ENCODE peak calls at places on chromosome 15, in nine cellular contexts. I, E, N, P, G, O, J, T and V are unnamed samples.

GRCh38 chr15:89416339-89417183 is 79.8 kb downstream of the RHCG start:
- DNase-seq in E (peak; percentile 77), T (peak; percentile 60), I (no peak), J (peak; percentile 87), G (peak; percentile 27), P (peak; percentile 46), O (peak; percentile 90), N (peak; percentile 96), V (peak; percentile 95)

GRCh38 chr15:74651251-74651741 is 35.7 kb downstream of the CLK3 start:
- DNase-seq in G (peak; percentile 65), T (no peak), O (no peak), I (no peak), J (no peak), P (no peak), E (no peak), N (no peak), V (peak; percentile 50)

GRCh38 chr15:90402230-90402629 is 14.2 kb downstream of the IQGAP1 start:
- DNase-seq in T (peak; percentile 57), N (no peak), J (no peak), I (no peak), E (peak; percentile 92), O (no peak), G (peak; percentile 91), P (peak; percentile 56), V (peak; percentile 21)

GRCh38 chr15:32873292-32874114 is 155.7 kb downstream of the GREM1 start:
- DNase-seq in I (no peak), T (no peak), P (no peak), O (no peak), J (no peak), G (peak; percentile 47), E (peak; percentile 62), N (no peak), V (peak; percentile 6)

GRCh38 chr15:56428821-56429458 is 36.0 kb downstream of the MNS1 start:
- DNase-seq in E (peak; percentile 53), P (no peak), J (peak; percentile 68), T (no peak), N (peak; percentile 21), I (peak; percentile 7), G (peak; percentile 24), O (peak; percentile 11), V (peak; percentile 71)

GRCh38 chr15:83935774-83936173 is 281.9 kb downstream of the ADAMTSL3 start:
- DNase-seq in I (no peak), J (no peak), O (no peak), T (no peak), P (no peak), N (no peak), E (no peak), G (no peak), V (no peak)

GRCh38 chr15:55221090-55222011 is 24.6 kb upstream of the RSL24D1 start:
- DNase-seq in O (no peak), P (no peak), I (peak; percentile 52), J (peak; percentile 51), N (no peak), T (peak; percentile 33), E (peak; percentile 48), G (peak; percentile 95), V (peak; percentile 73)

GRCh38 chr15:38035701-38036100 is 101.3 kb downstream of the TMCO5A start:
- DNase-seq in P (no peak), T (no peak), N (no peak), O (no peak), J (no peak), E (peak; percentile 65), I (no peak), G (no peak), V (peak; percentile 58)

GRCh38 chr15:42153874-42154575 is 2.4 kb downstream of the PLA2G4F start:
- DNase-seq in E (no peak), I (no peak), P (no peak), J (no peak), G (no peak), T (no peak), N (no peak), O (no peak), V (no peak)

GRCh38 chr15:42384597-42384996 is 25.3 kb downstream of the CAPN3 start:
- DNase-seq in J (no peak), O (no peak), E (no peak), I (no peak), T (no peak), P (no peak), N (no peak), G (no peak), V (no peak)

GRCh38 chr15:73240864-73241499 is 127.8 kb downstream of the HCN4 start:
- DNase-seq in G (peak; percentile 46), J (peak; percentile 67), P (no peak), E (peak; percentile 81), N (peak; percentile 47), I (peak; percentile 28), O (peak; percentile 67), T (peak; percentile 53), V (no peak)

GRCh38 chr15:62288361-62289017 is 123.4 kb upstream of the C2CD4B start:
- DNase-seq in J (no peak), T (no peak), O (no peak), E (no peak), P (no peak), G (no peak), I (no peak), N (no peak), V (no peak)

GRCh38 chr15:80840173-80841130 is 61.3 kb downstream of the CEMIP start:
- DNase-seq in E (no peak), J (no peak), O (no peak), T (no peak), G (no peak), I (no peak), N (no peak), P (no peak), V (peak; percentile 80)

GRCh38 chr15:22888120-22888859 is 49.8 kb downstream of the NIPA2 start:
- DNase-seq in E (peak; percentile 84), N (no peak), J (no peak), O (no peak), T (no peak), I (no peak), G (peak; percentile 99), P (peak; percentile 23), V (peak; percentile 99)

GRCh38 chr15:73926191-73927002 is at the start of gene LOXL1:
- DNase-seq in P (no peak), E (peak; percentile 56), G (peak; percentile 95), I (no peak), N (no peak), O (peak; percentile 91), T (peak; percentile 65), J (no peak), V (peak; percentile 100)

GRCh38 chr15:57158589-57158988 is 217.7 kb upstream of the CGNL1 start:
- DNase-seq in N (peak; percentile 9), J (no peak), O (no peak), I (no peak), E (peak; percentile 61), T (no peak), P (no peak), G (peak; percentile 65), V (no peak)

GRCh38 chr15:25246641-25247417 is 192.0 kb downstream of the UBE3A start:
- DNase-seq in O (no peak), G (no peak), E (no peak), I (no peak), T (no peak), N (no peak), P (no peak), J (no peak), V (peak; percentile 72)

GRCh38 chr15:91385301-91385700 is 285.2 kb downstream of the SV2B start:
- DNase-seq in T (no peak), P (peak; percentile 73), N (no peak), O (no peak), I (no peak), G (peak; percentile 95), J (no peak), E (peak; percentile 59), V (peak; percentile 36)

GRCh38 chr15:58352026-58352929 is 79.5 kb upstream of the LIPC start:
- DNase-seq in P (no peak), O (no peak), I (no peak), G (no peak), J (no peak), N (no peak), T (no peak), E (no peak), V (peak; percentile 29)

GRCh38 chr15:90839187-90840071 is 29.0 kb upstream of the FURIN start:
- DNase-seq in E (no peak), P (no peak), T (peak; percentile 29), O (peak; percentile 79), I (no peak), N (no peak), J (peak; percentile 86), G (peak; percentile 73), V (peak; percentile 65)

DNA sequence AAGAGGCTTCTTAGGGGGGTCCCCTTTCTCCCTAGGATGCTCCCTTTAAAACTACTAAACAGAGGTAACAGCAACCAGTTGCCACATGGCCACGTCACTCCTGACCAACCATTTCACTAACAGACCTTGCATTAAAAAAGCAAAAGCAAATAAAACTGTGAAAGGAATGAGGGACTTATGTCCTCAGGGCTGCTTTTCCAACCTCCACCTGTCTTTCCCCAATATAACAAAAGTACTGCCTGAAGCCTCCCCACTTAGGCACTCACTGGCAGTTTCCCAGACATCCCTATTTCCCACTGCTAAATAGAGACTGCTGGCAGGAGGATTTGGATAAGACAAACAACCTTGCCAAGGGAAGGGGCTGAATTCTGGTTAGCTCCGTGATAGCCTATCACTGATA is 130.3 kb downstream of the ATP8B4 start:
- DNase-seq in E (no peak), N (no peak), O (no peak), J (no peak), P (no peak), I (no peak), G (no peak), T (no peak), V (no peak)
- H3K27ac ChIP-seq in E (no peak overlapping the region), N (no peak overlapping the region), O (no peak overlapping the region), J (no peak overlapping the region), P (no peak overlapping the region), I (no peak overlapping the region), G (no peak overlapping the region), T (no peak overlapping the region), V (no peak overlapping the region)

GRCh38 chr15:98868564-98868963 is 139.0 kb downstream of the PGPEP1L start:
- DNase-seq in I (no peak), G (no peak), J (no peak), N (no peak), E (no peak), P (no peak), O (no peak), T (no peak), V (no peak)
- H3K79me2 ChIP-seq in I (no peaks in the 10 kb centered on the region), G (peaks cover 33% of the 10 kb centered on the region), J (peaks cover 12% of the 10 kb centered on the region), N (peaks cover 52% of the 10 kb centered on the region), E (peaks cover 6% of the 10 kb centered on the region), P (peaks cover 82% of the 10 kb centered on the region), O (peaks cover 98% of the 10 kb centered on the region), T (peaks cover 87% of the 10 kb centered on the region), V (peaks cover 73% of the 10 kb centered on the region)

DNA sequence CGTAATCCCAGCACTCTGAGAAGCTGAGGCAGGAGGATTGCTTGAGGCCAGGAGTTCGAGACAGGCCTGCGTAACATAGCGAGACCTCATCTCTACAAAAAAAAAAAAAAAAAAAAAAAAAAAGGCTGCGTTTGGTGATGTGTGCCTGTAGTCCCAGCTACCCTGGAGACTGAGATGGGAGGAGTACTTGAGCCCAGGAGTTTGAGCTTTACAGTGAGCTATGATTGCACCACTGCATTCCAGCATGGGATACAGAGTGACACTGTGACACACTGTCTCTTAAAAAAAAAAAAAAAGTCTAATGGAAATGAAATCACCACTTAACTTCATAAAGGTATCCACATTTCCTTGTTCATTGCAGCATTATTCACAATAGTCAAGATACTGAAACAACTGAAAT is 65.5 kb downstream of the THBS1 start:
- DNase-seq in G (no peak), P (no peak), E (no peak), I (no peak), N (no peak), T (no peak), O (no peak), J (no peak), V (no peak)
- TF ChIP-seq CTCF in G (no peak), P (no peak), E (no peak), I (no peak), N (no peak), T (no peak), O (no peak), J (no peak), V (no peak)

GRCh38 chr15:40647523-40647922 is 47.5 kb upstream of the RAD51 start:
- DNase-seq in P (no peak), E (no peak), I (no peak), J (no peak), T (no peak), G (no peak), N (no peak), O (no peak), V (peak; percentile 31)
- H3K27ac ChIP-seq in P (no peak overlapping the region), E (no peak overlapping the region), I (no peak overlapping the region), J (no peak overlapping the region), T (no peak overlapping the region), G (no peak overlapping the region), N (no peak overlapping the region), O (no peak overlapping the region), V (no peak overlapping the region)